ENCODE peak calls at places on chromosome 15, in four cellular contexts. Y, P, B and Z are unnamed samples.

GRCh38 chr15:51162865-51163762 is 68.4 kb upstream of the TNFAIP8L3 start:
- DNase-seq in Y (peak; percentile 57), P (peak; percentile 84), B (peak; percentile 83), Z (peak; percentile 87)

GRCh38 chr15:93109370-93110105 is 20.5 kb upstream of the RGMA start:
- DNase-seq in Y (no peak), P (no peak), B (peak; percentile 35), Z (no peak)

GRCh38 chr15:75694241-75695182 is 18.1 kb downstream of the CSPG4 start:
- DNase-seq in Y (peak; percentile 39), P (peak; percentile 86), B (peak; percentile 90), Z (peak; percentile 99)

GRCh38 chr15:63491979-63492378 is 12.4 kb upstream of the USP3 start:
- DNase-seq in Y (no peak), P (no peak), B (peak; percentile 40), Z (peak; percentile 31)

GRCh38 chr15:66862111-66862815 is 160.2 kb downstream of the SMAD6 start:
- DNase-seq in Y (no peak), P (no peak), B (no peak), Z (peak; percentile 84)

GRCh38 chr15:70140543-70141375 is 43.0 kb upstream of the TLE3 start:
- DNase-seq in Y (no peak), P (no peak), B (peak; percentile 79), Z (peak; percentile 24)

GRCh38 chr15:67105065-67105951 is 39.9 kb downstream of the SMAD3 start:
- DNase-seq in Y (no peak), P (no peak), B (peak; percentile 75), Z (peak; percentile 98)

GRCh38 chr15:98778263-98778959 is 130.1 kb downstream of the IGF1R start:
- DNase-seq in Y (no peak), P (no peak), B (no peak), Z (no peak)

GRCh38 chr15:74294010-74294409 is 57.9 kb downstream of the CCDC33 start:
- DNase-seq in Y (no peak), P (no peak), B (no peak), Z (no peak)

GRCh38 chr15:55742927-55743614 is at the start of gene PRTG:
- DNase-seq in Y (no peak), P (peak; percentile 96), B (peak; percentile 84), Z (peak; percentile 64)

GRCh38 chr15:80876034-80876433 is 96.9 kb downstream of the CEMIP start:
- DNase-seq in Y (no peak), P (no peak), B (no peak), Z (no peak)

GRCh38 chr15:65177901-65178300 is 7.2 kb downstream of the CLPX start:
- DNase-seq in Y (no peak), P (no peak), B (no peak), Z (peak; percentile 65)

GRCh38 chr15:101394056-101394630 is 95.4 kb downstream of the PCSK6 start:
- DNase-seq in Y (no peak), P (no peak), B (no peak), Z (no peak)

GRCh38 chr15:72112111-72112510 is 5.8 kb downstream of the MYO9A start:
- DNase-seq in Y (no peak), P (no peak), B (no peak), Z (no peak)

GRCh38 chr15:71465109-71465508 is 345.2 kb upstream of the NR2E3 start:
- DNase-seq in Y (no peak), P (no peak), B (no peak), Z (no peak)

GRCh38 chr15:82571722-82572222 is 31.5 kb upstream of the RPS17 start:
- DNase-seq in Y (no peak), P (peak; percentile 80), B (peak; percentile 75), Z (peak; percentile 94)

GRCh38 chr15:75452364-75452967 is 976 bp upstream of the SIN3A start:
- DNase-seq in Y (peak; percentile 89), P (no peak), B (peak; percentile 92), Z (peak; percentile 95)

GRCh38 chr15:64131547-64131946 is 20.0 kb upstream of the SNX22 start:
- DNase-seq in Y (no peak), P (no peak), B (no peak), Z (no peak)

GRCh38 chr15:39515765-39516164 is 65.1 kb upstream of the THBS1 start:
- DNase-seq in Y (no peak), P (no peak), B (no peak), Z (no peak)

GRCh38 chr15:82697735-82698407 is 11.8 kb downstream of the AP3B2 start:
- DNase-seq in Y (no peak), P (no peak), B (no peak), Z (no peak)

DNA sequence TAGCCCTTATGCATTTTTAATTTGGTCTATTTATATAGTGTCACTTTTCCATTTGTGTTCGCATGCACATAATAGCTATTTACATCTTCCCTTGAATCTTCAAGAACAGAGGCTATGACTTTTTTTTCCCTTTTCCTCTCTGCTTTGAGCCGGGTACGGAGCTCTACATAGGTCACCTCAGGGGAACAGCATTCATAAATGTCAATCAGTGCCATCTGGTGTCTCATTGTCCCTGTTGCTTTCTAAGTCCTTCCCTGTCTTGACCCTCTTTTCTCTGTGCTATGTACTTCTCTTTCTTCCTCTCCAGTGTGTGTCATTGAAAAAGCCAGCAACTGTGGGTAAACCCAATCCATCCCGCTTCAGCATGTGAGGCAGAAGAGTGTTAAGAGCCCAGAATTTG is 26.6 kb upstream of the ACTC1 start:
- DNase-seq in Y (no peak), P (no peak), B (no peak), Z (no peak)
- H3K9me2 ChIP-seq in Y (no peaks in the 10 kb centered on the region), P (no peaks in the 10 kb centered on the region), B (no peaks in the 10 kb centered on the region), Z (no peaks in the 10 kb centered on the region)

GRCh38 chr15:88835119-88835518 is 31.9 kb downstream of the ACAN start:
- DNase-seq in Y (no peak), P (no peak), B (no peak), Z (peak; percentile 38)

GRCh38 chr15:88834211-88834812 is 31.1 kb downstream of the ACAN start:
- DNase-seq in Y (peak; percentile 16), P (peak; percentile 64), B (peak; percentile 59), Z (peak; percentile 15)

GRCh38 chr15:88832791-88833190 is 29.6 kb downstream of the ACAN start:
- DNase-seq in Y (no peak), P (no peak), B (no peak), Z (no peak)

GRCh38 chr15:88833196-88833595 is 30.0 kb downstream of the ACAN start:
- DNase-seq in Y (no peak), P (no peak), B (no peak), Z (no peak)

DNA sequence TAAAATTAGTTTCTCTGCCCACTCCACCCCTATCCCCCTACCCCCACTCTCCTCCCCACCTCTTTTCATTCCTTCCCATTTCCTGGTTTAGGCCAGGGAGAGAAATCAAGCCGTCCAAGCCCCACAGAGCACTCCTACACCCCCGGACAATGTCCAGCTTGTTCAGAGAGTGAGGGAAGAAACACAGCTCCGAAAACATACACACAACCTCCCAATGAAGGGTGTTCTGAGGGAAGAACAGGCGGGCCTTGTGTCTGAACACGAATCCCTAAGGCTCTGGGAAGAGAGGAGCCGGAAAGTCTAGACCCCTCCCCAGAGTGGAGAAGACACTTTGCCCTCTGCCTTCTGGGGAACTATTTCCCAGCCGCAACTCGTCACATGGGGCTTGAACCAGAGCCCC is 30.5 kb downstream of the ACAN start:
- DNase-seq in Y (no peak), P (no peak), B (no peak), Z (no peak)
- H3K27ac ChIP-seq in Y (no peak overlapping the region), P (no peak overlapping the region), B (no peak overlapping the region), Z (no peak overlapping the region)

GRCh38 chr15:95409924-95410323 is 920.6 kb upstream of the NR2F2 start:
- DNase-seq in Y (no peak), P (no peak), B (no peak), Z (no peak)
- H3K9me2 ChIP-seq in Y (no peaks in the 10 kb centered on the region), P (no peaks in the 10 kb centered on the region), B (no peaks in the 10 kb centered on the region), Z (no peaks in the 10 kb centered on the region)

DNA sequence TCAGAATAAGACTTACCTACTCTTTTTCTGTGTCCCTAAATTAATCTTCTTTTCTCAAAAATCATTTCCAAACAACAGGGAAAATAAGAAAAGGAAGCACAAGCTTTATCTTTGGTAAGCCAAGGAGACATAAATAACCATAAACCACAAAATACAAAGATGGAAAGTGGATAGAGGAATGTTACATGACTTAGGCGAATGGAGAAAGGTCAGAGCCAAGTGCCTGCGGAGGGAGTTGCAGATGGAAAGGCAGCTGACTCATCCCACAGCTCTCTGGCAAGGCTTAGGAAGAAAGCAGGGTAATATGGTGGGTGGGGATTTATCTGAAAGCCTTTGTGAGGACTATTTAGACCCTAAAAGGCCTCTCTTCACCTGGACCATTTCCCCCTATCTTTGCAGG is 72.8 kb downstream of the GALK2 start:
- DNase-seq in Y (no peak), P (no peak), B (no peak), Z (peak; percentile 87)
- H3K27ac ChIP-seq in Y (no peak overlapping the region), P (peak overlapping the region; percentile 78), B (no peak overlapping the region), Z (peak overlapping the region; percentile 78)